ENCODE peak calls at places on chromosomes 12 and 14, in six cellular contexts. One of them, this sample, is unnamed.

GRCh38 chr12:131747771-131748170 is 36.9 kb downstream of the SFSWAP start:
- DNase-seq in tibial artery: no peak
- DNase-seq in heart right ventricle: no peak
- DNase-seq in uterus: no peak
- DNase-seq in brain microvascular endothelial cell: no peak
- DNase-seq in kidney: no peak
- DNase-seq in this sample: no peak

GRCh38 chr12:6084969-6085450 is 39.5 kb downstream of the VWF start:
- DNase-seq in tibial artery: no peak
- DNase-seq in heart right ventricle: no peak
- DNase-seq in uterus: no peak
- DNase-seq in brain microvascular endothelial cell: no peak
- DNase-seq in kidney: no peak
- DNase-seq in this sample: no peak

GRCh38 chr12:2113501-2113912 is 60.7 kb downstream of the CACNA1C start:
- DNase-seq in tibial artery: no peak
- DNase-seq in heart right ventricle: peak; percentile 64
- DNase-seq in uterus: no peak
- DNase-seq in brain microvascular endothelial cell: no peak
- DNase-seq in kidney: no peak
- DNase-seq in this sample: no peak

GRCh38 chr12:8609061-8609570 is 3.5 kb downstream of the AICDA start:
- DNase-seq in tibial artery: no peak
- DNase-seq in heart right ventricle: no peak
- DNase-seq in uterus: no peak
- DNase-seq in brain microvascular endothelial cell: peak; percentile 31
- DNase-seq in kidney: no peak
- DNase-seq in this sample: peak; percentile 54

GRCh38 chr14:64654072-64654899 is 49.9 kb upstream of the PLEKHG3 start:
- DNase-seq in tibial artery: no peak
- DNase-seq in heart right ventricle: no peak
- DNase-seq in uterus: no peak
- DNase-seq in brain microvascular endothelial cell: peak; percentile 86
- DNase-seq in kidney: no peak
- DNase-seq in this sample: no peak

GRCh38 chr14:36654185-36655053 is 7.2 kb upstream of the PAX9 start:
- DNase-seq in tibial artery: no peak
- DNase-seq in heart right ventricle: no peak
- DNase-seq in uterus: no peak
- DNase-seq in brain microvascular endothelial cell: no peak
- DNase-seq in kidney: no peak
- DNase-seq in this sample: no peak

GRCh38 chr12:15971211-15971610 is 60.1 kb downstream of the DERA start:
- DNase-seq in tibial artery: no peak
- DNase-seq in heart right ventricle: no peak
- DNase-seq in uterus: no peak
- DNase-seq in brain microvascular endothelial cell: no peak
- DNase-seq in kidney: no peak
- DNase-seq in this sample: no peak

GRCh38 chr14:98571104-98571503 is 700.9 kb downstream of the BCL11B start:
- DNase-seq in tibial artery: no peak
- DNase-seq in heart right ventricle: no peak
- DNase-seq in uterus: no peak
- DNase-seq in brain microvascular endothelial cell: no peak
- DNase-seq in kidney: no peak
- DNase-seq in this sample: no peak

GRCh38 chr12:21615441-21615840 is 10.8 kb upstream of the GYS2 start:
- DNase-seq in tibial artery: no peak
- DNase-seq in heart right ventricle: no peak
- DNase-seq in uterus: no peak
- DNase-seq in brain microvascular endothelial cell: peak; percentile 14
- DNase-seq in kidney: no peak
- DNase-seq in this sample: no peak

GRCh38 chr12:8912910-8913309 is 1.4 kb upstream of the PHC1 start:
- DNase-seq in tibial artery: no peak
- DNase-seq in heart right ventricle: no peak
- DNase-seq in uterus: no peak
- DNase-seq in brain microvascular endothelial cell: no peak
- DNase-seq in kidney: no peak
- DNase-seq in this sample: peak; percentile 50

GRCh38 chr12:28171356-28172060 is 18.7 kb upstream of the CCDC91 start:
- DNase-seq in tibial artery: no peak
- DNase-seq in heart right ventricle: no peak
- DNase-seq in uterus: no peak
- DNase-seq in brain microvascular endothelial cell: no peak
- DNase-seq in kidney: no peak
- DNase-seq in this sample: no peak

GRCh38 chr12:28173440-28173839 is 16.8 kb upstream of the CCDC91 start:
- DNase-seq in tibial artery: no peak
- DNase-seq in heart right ventricle: no peak
- DNase-seq in uterus: no peak
- DNase-seq in brain microvascular endothelial cell: no peak
- DNase-seq in kidney: no peak
- DNase-seq in this sample: no peak

GRCh38 chr12:28175098-28175589 is 15.1 kb upstream of the CCDC91 start:
- DNase-seq in tibial artery: no peak
- DNase-seq in heart right ventricle: no peak
- DNase-seq in uterus: no peak
- DNase-seq in brain microvascular endothelial cell: no peak
- DNase-seq in kidney: no peak
- DNase-seq in this sample: no peak

GRCh38 chr12:28176295-28176694 is 14.0 kb upstream of the CCDC91 start:
- DNase-seq in tibial artery: no peak
- DNase-seq in heart right ventricle: no peak
- DNase-seq in uterus: no peak
- DNase-seq in brain microvascular endothelial cell: no peak
- DNase-seq in kidney: no peak
- DNase-seq in this sample: no peak

GRCh38 chr12:28172434-28173030 is 17.7 kb upstream of the CCDC91 start:
- DNase-seq in tibial artery: no peak
- DNase-seq in heart right ventricle: no peak
- DNase-seq in uterus: no peak
- DNase-seq in brain microvascular endothelial cell: peak; percentile 59
- DNase-seq in kidney: no peak
- DNase-seq in this sample: peak; percentile 71
- TF ChIP-seq CTCF in tibial artery: peak; percentile 21
- TF ChIP-seq CTCF in heart right ventricle: peak; percentile 13
- TF ChIP-seq CTCF in uterus: peak; percentile 38
- TF ChIP-seq CTCF in brain microvascular endothelial cell: peak; percentile 82
- TF ChIP-seq CTCF in kidney: peak; percentile 35
- TF ChIP-seq CTCF in this sample: peak; percentile 54

GRCh38 chr12:76866726-76867125 is 12.1 kb downstream of the CSRP2 start:
- DNase-seq in tibial artery: no peak
- DNase-seq in heart right ventricle: no peak
- DNase-seq in uterus: no peak
- DNase-seq in brain microvascular endothelial cell: peak; percentile 36
- DNase-seq in kidney: no peak
- DNase-seq in this sample: no peak

GRCh38 chr12:76866146-76866545 is 12.7 kb downstream of the CSRP2 start:
- DNase-seq in tibial artery: no peak
- DNase-seq in heart right ventricle: no peak
- DNase-seq in uterus: no peak
- DNase-seq in brain microvascular endothelial cell: no peak
- DNase-seq in kidney: no peak
- DNase-seq in this sample: no peak

GRCh38 chr12:76863005-76863670 is 15.7 kb downstream of the CSRP2 start:
- DNase-seq in tibial artery: no peak
- DNase-seq in heart right ventricle: no peak
- DNase-seq in uterus: no peak
- DNase-seq in brain microvascular endothelial cell: peak; percentile 53
- DNase-seq in kidney: peak; percentile 33
- DNase-seq in this sample: no peak

GRCh38 chr12:76863811-76864210 is 15.0 kb downstream of the CSRP2 start:
- DNase-seq in tibial artery: no peak
- DNase-seq in heart right ventricle: no peak
- DNase-seq in uterus: no peak
- DNase-seq in brain microvascular endothelial cell: no peak
- DNase-seq in kidney: no peak
- DNase-seq in this sample: no peak

DNA sequence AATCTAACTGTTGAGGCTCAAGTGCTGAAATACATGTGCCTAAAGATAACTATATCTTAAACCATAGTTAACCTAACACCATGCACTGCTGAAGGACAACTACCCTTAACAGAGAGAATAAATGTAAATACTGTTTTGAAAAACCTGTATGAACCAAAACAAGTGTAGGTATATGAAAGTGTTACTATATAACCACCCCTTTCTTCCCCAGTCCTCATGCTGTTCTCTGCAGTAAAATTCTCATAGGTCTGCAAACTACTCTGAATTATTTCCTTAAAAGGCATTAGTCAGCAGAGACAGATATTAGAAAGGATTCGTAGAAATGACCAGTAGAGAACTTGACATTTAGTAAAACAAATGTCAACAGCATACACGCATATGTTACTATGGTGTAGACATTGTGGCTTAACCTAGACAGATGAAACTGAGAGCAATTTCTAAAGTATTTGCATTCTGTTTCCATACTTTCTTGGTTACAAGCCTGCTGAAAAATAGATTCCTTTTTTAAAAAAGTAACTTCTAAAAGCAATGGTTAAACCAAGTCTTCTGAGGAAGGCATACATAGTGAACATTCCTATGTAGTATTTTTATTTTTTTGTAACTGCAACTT is 13.9 kb downstream of the CSRP2 start:
- DNase-seq in tibial artery: no peak
- DNase-seq in heart right ventricle: no peak
- DNase-seq in uterus: no peak
- DNase-seq in brain microvascular endothelial cell: no peak
- DNase-seq in kidney: no peak
- DNase-seq in this sample: no peak
- H3K27ac ChIP-seq in tibial artery: peak overlapping the region; percentile 65
- H3K27ac ChIP-seq in heart right ventricle: no peak overlapping the region
- H3K27ac ChIP-seq in uterus: no peak overlapping the region
- H3K27ac ChIP-seq in brain microvascular endothelial cell: no peak overlapping the region
- H3K27ac ChIP-seq in kidney: no peak overlapping the region
- H3K27ac ChIP-seq in this sample: no peak overlapping the region

GRCh38 chr12:66694666-66695065 is 15.8 kb upstream of the GRIP1 start:
- DNase-seq in tibial artery: no peak
- DNase-seq in heart right ventricle: no peak
- DNase-seq in uterus: no peak
- DNase-seq in brain microvascular endothelial cell: no peak
- DNase-seq in kidney: no peak
- DNase-seq in this sample: no peak

GRCh38 chr12:66692986-66693385 is 14.1 kb upstream of the GRIP1 start:
- DNase-seq in tibial artery: no peak
- DNase-seq in heart right ventricle: no peak
- DNase-seq in uterus: no peak
- DNase-seq in brain microvascular endothelial cell: no peak
- DNase-seq in kidney: no peak
- DNase-seq in this sample: no peak

GRCh38 chr12:66692170-66692569 is 13.3 kb upstream of the GRIP1 start:
- DNase-seq in tibial artery: no peak
- DNase-seq in heart right ventricle: no peak
- DNase-seq in uterus: no peak
- DNase-seq in brain microvascular endothelial cell: no peak
- DNase-seq in kidney: no peak
- DNase-seq in this sample: no peak

GRCh38 chr12:66695130-66695529 is 16.3 kb upstream of the GRIP1 start:
- DNase-seq in tibial artery: no peak
- DNase-seq in heart right ventricle: no peak
- DNase-seq in uterus: no peak
- DNase-seq in brain microvascular endothelial cell: no peak
- DNase-seq in kidney: no peak
- DNase-seq in this sample: no peak

DNA sequence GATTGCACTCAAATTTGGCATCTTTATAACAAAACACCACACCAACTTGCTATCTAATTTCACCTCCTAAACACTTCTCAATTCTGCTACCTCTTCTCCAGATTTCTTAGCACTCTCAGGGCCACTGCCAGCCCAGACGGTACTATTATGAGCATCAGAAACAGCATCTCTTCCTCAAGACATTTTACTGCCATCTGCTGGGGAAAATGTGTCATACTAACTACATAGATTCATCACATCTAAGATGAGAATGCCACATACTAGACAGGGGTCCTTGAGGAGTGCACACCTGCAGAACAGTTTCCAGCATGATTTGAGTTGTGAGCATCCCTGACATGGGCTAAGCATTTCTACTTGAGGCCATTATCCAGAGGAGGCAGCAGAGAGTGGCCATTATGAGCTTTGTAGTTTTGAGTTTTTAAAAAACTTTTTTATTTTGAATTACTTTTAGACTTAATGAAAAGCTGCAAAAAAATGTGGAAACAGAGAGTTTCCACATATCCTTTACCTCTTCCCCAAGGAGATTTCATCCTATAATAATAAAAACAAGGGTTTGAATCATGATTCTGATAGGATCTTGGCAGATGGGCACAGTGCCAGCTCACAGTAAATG is 15.1 kb upstream of the GRIP1 start:
- DNase-seq in tibial artery: no peak
- DNase-seq in heart right ventricle: peak; percentile 11
- DNase-seq in uterus: no peak
- DNase-seq in brain microvascular endothelial cell: peak; percentile 63
- DNase-seq in kidney: no peak
- DNase-seq in this sample: peak; percentile 39
- TF ChIP-seq CTCF in tibial artery: peak; percentile 49
- TF ChIP-seq CTCF in heart right ventricle: peak; percentile 15
- TF ChIP-seq CTCF in uterus: peak; percentile 40
- TF ChIP-seq CTCF in brain microvascular endothelial cell: peak; percentile 62
- TF ChIP-seq CTCF in kidney: peak; percentile 41
- TF ChIP-seq CTCF in this sample: peak; percentile 74

GRCh38 chr12:68305278-68305677 is 26.9 kb downstream of the MDM1 start:
- DNase-seq in tibial artery: no peak
- DNase-seq in heart right ventricle: no peak
- DNase-seq in uterus: no peak
- DNase-seq in brain microvascular endothelial cell: no peak
- DNase-seq in kidney: no peak
- DNase-seq in this sample: no peak
- H3K27ac ChIP-seq in tibial artery: no peak overlapping the region
- H3K27ac ChIP-seq in heart right ventricle: no peak overlapping the region
- H3K27ac ChIP-seq in uterus: no peak overlapping the region
- H3K27ac ChIP-seq in brain microvascular endothelial cell: no peak overlapping the region
- H3K27ac ChIP-seq in kidney: no peak overlapping the region
- H3K27ac ChIP-seq in this sample: no peak overlapping the region

GRCh38 chr12:62762645-62763044 is 172.3 kb downstream of the PPM1H start:
- DNase-seq in tibial artery: no peak
- DNase-seq in heart right ventricle: no peak
- DNase-seq in uterus: no peak
- DNase-seq in brain microvascular endothelial cell: no peak
- DNase-seq in kidney: no peak
- DNase-seq in this sample: no peak

GRCh38 chr12:62761658-62762057 is 173.3 kb downstream of the PPM1H start:
- DNase-seq in tibial artery: peak; percentile 77
- DNase-seq in heart right ventricle: peak; percentile 14
- DNase-seq in uterus: no peak
- DNase-seq in brain microvascular endothelial cell: no peak
- DNase-seq in kidney: no peak
- DNase-seq in this sample: no peak

GRCh38 chr12:62764251-62764650 is 170.7 kb downstream of the PPM1H start:
- DNase-seq in tibial artery: no peak
- DNase-seq in heart right ventricle: no peak
- DNase-seq in uterus: no peak
- DNase-seq in brain microvascular endothelial cell: no peak
- DNase-seq in kidney: no peak
- DNase-seq in this sample: no peak

GRCh38 chr12:62763319-62763718 is 171.6 kb downstream of the PPM1H start:
- DNase-seq in tibial artery: no peak
- DNase-seq in heart right ventricle: no peak
- DNase-seq in uterus: no peak
- DNase-seq in brain microvascular endothelial cell: no peak
- DNase-seq in kidney: no peak
- DNase-seq in this sample: no peak

GRCh38 chr12:62763827-62764226 is 171.1 kb downstream of the PPM1H start:
- DNase-seq in tibial artery: no peak
- DNase-seq in heart right ventricle: no peak
- DNase-seq in uterus: peak; percentile 25
- DNase-seq in brain microvascular endothelial cell: no peak
- DNase-seq in kidney: no peak
- DNase-seq in this sample: no peak
- TF ChIP-seq CTCF in tibial artery: no peak
- TF ChIP-seq CTCF in heart right ventricle: no peak
- TF ChIP-seq CTCF in uterus: no peak
- TF ChIP-seq CTCF in brain microvascular endothelial cell: no peak
- TF ChIP-seq CTCF in kidney: no peak
- TF ChIP-seq CTCF in this sample: no peak

This sample was measured in RWPE1.